ENCODE peak calls at places on chromosomes 12 and 14, in four cellular contexts. P is GM12891, B is heart left ventricle, L is right lobe of liver. C is an unnamed sample.

GRCh38 chr14:90445011-90445410 is 48.2 kb downstream of the CALM1 start:
- DNase-seq in B (no peak), L (no peak), P (no peak), C (no peak)

GRCh38 chr14:68094158-68094557 is 274.6 kb downstream of the RAD51B start:
- DNase-seq in L (no peak), P (no peak), B (no peak), C (no peak)

GRCh38 chr14:82422186-82422585 is 888.5 kb upstream of the SEL1L start:
- DNase-seq in P (no peak), L (no peak), B (no peak), C (no peak)

GRCh38 chr12:52206309-52207040 is 14.7 kb upstream of the KRT80 start:
- DNase-seq in B (peak), P (no peak), L (no peak), C (no peak)

GRCh38 chr14:31479026-31479425 is 8.8 kb downstream of the GPR33 start:
- DNase-seq in P (no peak), L (no peak), B (no peak), C (no peak)

GRCh38 chr12:94831081-94831747 is 172.3 kb downstream of the NDUFA12 start:
- DNase-seq in L (no peak), B (no peak), P (peak), C (no peak)

GRCh38 chr12:53506881-53507719 is at the start of gene NPFF:
- DNase-seq in P (no peak), B (no peak), L (no peak), C (peak)

GRCh38 chr12:12790956-12791355 is 5.5 kb downstream of the APOLD1 start:
- DNase-seq in B (no peak), L (no peak), P (no peak), C (no peak)

GRCh38 chr12:88951860-88952483 is 371.7 kb upstream of the KITLG start:
- DNase-seq in P (no peak), L (no peak), B (no peak), C (no peak)

GRCh38 chr12:25819713-25820112 is 138.8 kb upstream of the RASSF8 start:
- DNase-seq in L (no peak), B (no peak), P (no peak), C (no peak)

GRCh38 chr12:6253278-6253677 is 53.1 kb downstream of the CD9 start:
- DNase-seq in P (no peak), B (no peak), L (no peak), C (no peak)

GRCh38 chr12:85713368-85713767 is 122.8 kb downstream of the RASSF9 start:
- DNase-seq in B (no peak), L (no peak), P (no peak), C (no peak)

GRCh38 chr14:41873379-41874034 is 266.8 kb downstream of the LRFN5 start:
- DNase-seq in L (no peak), B (no peak), P (no peak), C (no peak)

GRCh38 chr12:29212682-29213397 is 63.8 kb downstream of the FAR2 start:
- DNase-seq in B (no peak), L (no peak), P (no peak), C (no peak)

GRCh38 chr14:95328876-95329503 is 9.3 kb upstream of the CLMN start:
- DNase-seq in P (no peak), B (no peak), L (no peak), C (no peak)

GRCh38 chr14:99435327-99435726 is 45.3 kb downstream of the SETD3 start:
- DNase-seq in L (no peak), P (no peak), B (no peak), C (no peak)

GRCh38 chr14:89977668-89978067 is 21.9 kb downstream of the TDP1 start:
- DNase-seq in B (no peak), L (no peak), P (no peak), C (no peak)

GRCh38 chr14:51087024-51087423 is 7.9 kb downstream of the TRIM9 start:
- DNase-seq in P (no peak), B (peak), L (no peak), C (no peak)

GRCh38 chr12:46112364-46112763 is 122.0 kb upstream of the SCAF11 start:
- DNase-seq in P (no peak), L (no peak), B (no peak), C (no peak)

GRCh38 chr12:10747730-10748129 is 24.6 kb upstream of the YBX3 start:
- DNase-seq in B (no peak), L (no peak), P (no peak), C (no peak)
- TF ChIP-seq POLR2A in B (no peak), L (no peak), P (no peak), C (no peak)

GRCh38 chr14:74493343-74494261 is at the start of gene ISCA2:
- DNase-seq in B (peak), P (peak), L (peak), C (peak)

GRCh38 chr14:74491952-74492351 is 1.2 kb downstream of the NPC2 start:
- DNase-seq in P (no peak), L (no peak), B (no peak), C (no peak)

GRCh38 chr14:74495356-74495755 is 1.8 kb downstream of the ISCA2 start:
- DNase-seq in P (no peak), B (no peak), L (no peak), C (no peak)

GRCh38 chr14:74488788-74489397 is 4.2 kb downstream of the NPC2 start:
- DNase-seq in B (no peak), L (no peak), P (no peak), C (no peak)

GRCh38 chr14:74492413-74493342 is at the start of gene NPC2:
- DNase-seq in L (no peak), P (no peak), B (no peak), C (no peak)
- TF ChIP-seq POLR2A in L (peak), P (no peak), B (peak), C (peak)

GRCh38 chr14:64986578-64987571 is at the start of gene FNTB:
- DNase-seq in L (peak), B (peak), P (peak), C (peak)
- TF ChIP-seq POLR2A in L (peak), B (peak), P (peak), C (peak)

GRCh38 chr14:73761621-73762355 is 47.6 kb upstream of the PNMA1 start:
- DNase-seq in B (peak), L (no peak), P (no peak), C (no peak)
- TF ChIP-seq POLR2A in B (no peak), L (no peak), P (peak), C (no peak)

GRCh38 chr14:74462993-74463392 is 30.1 kb downstream of the NPC2 start:
- DNase-seq in L (no peak), B (no peak), P (no peak), C (no peak)
- TF ChIP-seq POLR2A in L (no peak), B (no peak), P (no peak), C (no peak)

GRCh38 chr12:124556067-124556466 is 11.3 kb downstream of the NCOR2 start:
- DNase-seq in L (no peak), B (no peak), P (no peak), C (no peak)
- TF ChIP-seq POLR2A in L (no peak), B (no peak), P (no peak), C (no peak)

DNA sequence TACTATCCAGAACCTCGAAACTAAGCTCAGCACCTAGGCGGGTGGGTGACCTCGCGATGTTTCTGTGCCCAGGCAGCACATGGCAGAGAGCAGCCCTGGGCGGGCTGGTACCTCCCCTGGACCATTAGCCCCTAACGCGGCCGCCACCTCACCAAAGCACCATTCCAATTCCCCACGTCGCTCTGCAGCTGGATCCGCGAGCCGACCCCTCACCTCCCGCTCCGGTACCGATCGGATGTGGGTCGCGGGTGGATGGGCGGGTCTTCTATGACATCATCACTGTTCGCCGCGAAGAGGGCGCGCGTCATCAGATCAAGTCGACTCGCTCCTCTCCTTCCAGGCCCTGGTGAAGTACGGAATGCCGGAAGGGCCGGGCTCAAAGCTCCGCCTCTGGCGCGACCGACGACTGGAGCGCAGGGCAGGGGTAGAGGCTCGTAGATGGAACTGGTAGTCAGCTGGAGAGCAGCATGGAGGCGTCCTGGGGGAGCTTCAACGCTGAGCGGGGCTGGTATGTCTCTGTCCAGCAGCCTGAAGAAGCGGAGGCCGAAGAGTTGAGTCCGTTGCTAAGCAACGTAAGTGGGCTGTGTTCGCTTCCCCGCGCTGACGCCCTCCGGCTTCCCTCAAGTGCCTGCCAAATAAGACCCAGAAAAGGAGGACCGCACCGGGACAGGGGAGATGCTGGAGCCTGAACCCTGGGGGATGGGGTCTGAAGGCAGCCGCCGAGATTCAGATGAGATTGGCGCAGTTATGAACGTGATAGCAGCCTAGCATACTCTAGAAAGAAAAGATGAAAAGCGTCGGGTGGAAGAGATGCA is at the start of the genes SLC38A6 and TRMT5:
- DNase-seq in B (peak), L (peak), P (peak), C (peak)
- TF ChIP-seq POLR2A in B (peak), L (peak), P (peak), C (peak)

GRCh38 chr14:22886500-22887259 is 3.7 kb downstream of the REM2 start:
- DNase-seq in L (peak), B (peak), P (peak), C (peak)
- TF ChIP-seq POLR2A in L (no peak), B (peak), P (no peak), C (no peak)

GRCh38 chr12:66024966-66025365 is 105.6 kb downstream of the LLPH start:
- DNase-seq in B (no peak), L (no peak), P (no peak), C (no peak)

GRCh38 chr12:66028388-66028787 is 102.2 kb downstream of the LLPH start:
- DNase-seq in B (no peak), P (no peak), L (no peak), C (no peak)

GRCh38 chr12:66030217-66030781 is 100.3 kb downstream of the LLPH start:
- DNase-seq in L (no peak), B (no peak), P (no peak), C (no peak)

GRCh38 chr12:66020481-66020880 is 110.1 kb downstream of the LLPH start:
- DNase-seq in L (no peak), B (no peak), P (no peak), C (no peak)

DNA sequence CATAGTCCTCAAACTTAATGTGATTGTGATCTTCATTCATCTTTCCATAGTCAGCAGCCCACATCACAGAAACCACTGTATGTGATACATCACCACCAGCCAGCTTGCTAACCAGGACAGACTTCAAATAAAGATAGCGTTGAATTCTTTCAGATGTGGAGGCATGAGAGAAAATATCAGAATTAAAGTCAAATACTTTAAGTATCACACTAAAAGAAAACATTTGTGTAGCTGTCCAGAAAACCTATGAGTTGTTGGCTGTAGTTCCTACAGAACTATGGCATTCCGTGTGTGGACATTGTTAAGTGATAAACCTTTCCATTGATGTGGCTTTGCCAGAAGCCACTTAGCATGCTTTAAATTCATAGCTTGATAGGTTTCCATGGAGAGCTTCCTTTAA is 105.1 kb downstream of the LLPH start:
- DNase-seq in P (no peak), L (no peak), B (no peak), C (no peak)
- TF ChIP-seq POLR2A in P (no peak), L (no peak), B (no peak), C (no peak)

DNA sequence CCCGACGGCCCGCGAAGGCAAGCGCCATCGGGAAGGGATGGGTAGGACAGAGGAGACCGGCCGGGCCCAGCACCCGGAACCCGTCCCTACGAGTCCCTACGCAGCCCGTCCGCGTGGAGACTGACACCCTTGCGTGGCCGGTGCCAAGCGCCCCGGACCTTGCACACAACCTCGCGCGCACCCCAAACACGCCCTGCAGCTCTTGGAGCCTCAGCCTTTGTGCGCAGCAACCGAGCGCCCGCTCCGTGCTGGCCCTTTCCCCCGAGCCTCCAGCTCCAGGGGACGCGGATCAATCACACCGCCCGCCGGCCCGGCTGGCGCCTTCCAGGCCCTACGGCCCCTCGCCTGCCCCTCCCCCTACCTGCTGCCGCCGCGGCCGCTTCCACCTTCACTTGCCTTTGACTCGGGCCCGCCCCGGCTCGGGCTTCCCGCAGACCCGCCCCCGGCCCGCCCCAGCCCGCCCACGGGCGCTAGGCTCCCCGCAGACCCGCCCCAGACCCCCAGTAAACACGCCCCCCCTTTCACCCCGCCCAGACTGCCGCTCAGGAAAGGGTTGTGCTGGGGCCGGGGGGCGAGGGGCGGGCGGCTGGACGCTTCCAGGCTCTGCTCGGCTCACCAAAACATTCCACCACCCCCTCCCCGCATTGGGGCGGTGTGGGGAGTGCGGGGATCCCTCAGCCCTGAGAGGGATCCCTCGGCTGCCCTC is at the start of gene NDRG2:
- DNase-seq in L (peak), B (peak), P (peak), C (peak)
- TF ChIP-seq POLR2A in L (peak), B (peak), P (no peak), C (no peak)